ENCODE peak calls at places on chromosomes 4 and X, in seven cellular contexts. One of them, this sample, is unnamed. For H3K4me1, the result is how much of the 10 kb centered on the place peaks cover.

GRCh38 chr4:121706595-121707021 is 9.8 kb upstream of the ANXA5 start:
- DNase-seq in GM12878: no peak
- DNase-seq in mammary epithelial cell: peak
- DNase-seq in astrocyte: peak
- DNase-seq in fibroblast of lung: peak
- DNase-seq in neural progenitor cell: no peak
- DNase-seq in endothelial cell of umbilical vein: no peak
- DNase-seq in this sample: no peak

GRCh38 chrX:136531951-136532350 is at the start of gene VGLL1:
- DNase-seq in GM12878: no peak
- DNase-seq in astrocyte: no peak
- DNase-seq in endothelial cell of umbilical vein: no peak
- DNase-seq in fibroblast of lung: no peak
- DNase-seq in mammary epithelial cell: no peak
- DNase-seq in neural progenitor cell: no peak
- DNase-seq in this sample: peak

GRCh38 chrX:50779694-50780093 is 34.3 kb downstream of the SHROOM4 start:
- DNase-seq in neural progenitor cell: peak
- DNase-seq in astrocyte: no peak
- DNase-seq in fibroblast of lung: no peak
- DNase-seq in mammary epithelial cell: no peak
- DNase-seq in GM12878: no peak
- DNase-seq in endothelial cell of umbilical vein: peak
- DNase-seq in this sample: no peak

GRCh38 chr4:99324978-99325377 is 3.8 kb upstream of the ADH1B start:
- DNase-seq in astrocyte: peak
- DNase-seq in GM12878: no peak
- DNase-seq in endothelial cell of umbilical vein: no peak
- DNase-seq in fibroblast of lung: peak
- DNase-seq in mammary epithelial cell: no peak
- DNase-seq in neural progenitor cell: no peak
- DNase-seq in this sample: no peak

GRCh38 chr4:156290811-156291210 is 337.1 kb upstream of the CTSO start:
- DNase-seq in astrocyte: peak
- DNase-seq in mammary epithelial cell: no peak
- DNase-seq in fibroblast of lung: no peak
- DNase-seq in GM12878: no peak
- DNase-seq in endothelial cell of umbilical vein: no peak
- DNase-seq in neural progenitor cell: no peak
- DNase-seq in this sample: no peak

GRCh38 chr4:147530723-147531122 is 49.8 kb downstream of the EDNRA start:
- DNase-seq in GM12878: no peak
- DNase-seq in endothelial cell of umbilical vein: no peak
- DNase-seq in mammary epithelial cell: no peak
- DNase-seq in fibroblast of lung: no peak
- DNase-seq in astrocyte: no peak
- DNase-seq in neural progenitor cell: no peak
- DNase-seq in this sample: no peak

GRCh38 chr4:3415471-3416141 is 26.2 kb upstream of the HGFAC start:
- DNase-seq in mammary epithelial cell: no peak
- DNase-seq in astrocyte: no peak
- DNase-seq in GM12878: no peak
- DNase-seq in fibroblast of lung: no peak
- DNase-seq in endothelial cell of umbilical vein: no peak
- DNase-seq in neural progenitor cell: no peak
- DNase-seq in this sample: no peak

GRCh38 chr4:11338990-11339782 is 89.5 kb downstream of the HS3ST1 start:
- DNase-seq in astrocyte: no peak
- DNase-seq in fibroblast of lung: no peak
- DNase-seq in endothelial cell of umbilical vein: no peak
- DNase-seq in mammary epithelial cell: no peak
- DNase-seq in neural progenitor cell: no peak
- DNase-seq in GM12878: no peak
- DNase-seq in this sample: no peak

GRCh38 chr4:121873604-121874003 is 3.3 kb upstream of the BBS7 start:
- DNase-seq in neural progenitor cell: no peak
- DNase-seq in GM12878: peak
- DNase-seq in endothelial cell of umbilical vein: no peak
- DNase-seq in fibroblast of lung: no peak
- DNase-seq in mammary epithelial cell: no peak
- DNase-seq in astrocyte: no peak
- DNase-seq in this sample: no peak

GRCh38 chrX:139639253-139639652 is 68.7 kb downstream of the MCF2 start:
- DNase-seq in astrocyte: no peak
- DNase-seq in mammary epithelial cell: no peak
- DNase-seq in GM12878: no peak
- DNase-seq in endothelial cell of umbilical vein: no peak
- DNase-seq in neural progenitor cell: no peak
- DNase-seq in fibroblast of lung: no peak
- DNase-seq in this sample: no peak

GRCh38 chr4:187668683-187669082 is 326.9 kb upstream of the ZFP42 start:
- DNase-seq in mammary epithelial cell: peak
- DNase-seq in fibroblast of lung: peak
- DNase-seq in neural progenitor cell: no peak
- DNase-seq in GM12878: no peak
- DNase-seq in endothelial cell of umbilical vein: no peak
- DNase-seq in astrocyte: peak
- DNase-seq in this sample: no peak

GRCh38 chr4:23337292-23337691 is 552.6 kb downstream of the PPARGC1A start:
- DNase-seq in mammary epithelial cell: no peak
- DNase-seq in fibroblast of lung: no peak
- DNase-seq in endothelial cell of umbilical vein: no peak
- DNase-seq in GM12878: no peak
- DNase-seq in neural progenitor cell: peak
- DNase-seq in astrocyte: no peak
- DNase-seq in this sample: no peak

GRCh38 chrX:4091046-4091760 is 377.8 kb upstream of the PRKX start:
- DNase-seq in fibroblast of lung: no peak
- DNase-seq in GM12878: no peak
- DNase-seq in neural progenitor cell: no peak
- DNase-seq in endothelial cell of umbilical vein: no peak
- DNase-seq in astrocyte: no peak
- DNase-seq in mammary epithelial cell: peak
- DNase-seq in this sample: no peak

GRCh38 chr4:150224896-150225591 is 146.8 kb downstream of the DCLK2 start:
- DNase-seq in fibroblast of lung: peak
- DNase-seq in neural progenitor cell: peak
- DNase-seq in endothelial cell of umbilical vein: no peak
- DNase-seq in astrocyte: peak
- DNase-seq in GM12878: no peak
- DNase-seq in mammary epithelial cell: peak
- DNase-seq in this sample: no peak

GRCh38 chr4:180437601-180438000 is 1805.6 kb upstream of the TENM3 start:
- DNase-seq in GM12878: no peak
- DNase-seq in endothelial cell of umbilical vein: no peak
- DNase-seq in fibroblast of lung: no peak
- DNase-seq in neural progenitor cell: no peak
- DNase-seq in mammary epithelial cell: no peak
- DNase-seq in astrocyte: peak
- DNase-seq in this sample: no peak

GRCh38 chr4:86640469-86640868 is 46.4 kb downstream of the PTPN13 start:
- DNase-seq in astrocyte: peak
- DNase-seq in neural progenitor cell: no peak
- DNase-seq in mammary epithelial cell: peak
- DNase-seq in fibroblast of lung: peak
- DNase-seq in GM12878: no peak
- DNase-seq in endothelial cell of umbilical vein: no peak
- DNase-seq in this sample: no peak

GRCh38 chrX:70422886-70423336 is at the start of gene GDPD2:
- DNase-seq in GM12878: no peak
- DNase-seq in mammary epithelial cell: no peak
- DNase-seq in neural progenitor cell: peak
- DNase-seq in astrocyte: peak
- DNase-seq in fibroblast of lung: peak
- DNase-seq in endothelial cell of umbilical vein: no peak
- DNase-seq in this sample: no peak

GRCh38 chr4:7131498-7132031 is 60.8 kb upstream of the SORCS2 start:
- DNase-seq in mammary epithelial cell: no peak
- DNase-seq in endothelial cell of umbilical vein: no peak
- DNase-seq in GM12878: no peak
- DNase-seq in fibroblast of lung: no peak
- DNase-seq in neural progenitor cell: no peak
- DNase-seq in astrocyte: no peak
- DNase-seq in this sample: no peak
- H3K4me1 ChIP-seq in mammary epithelial cell: under half
- H3K4me1 ChIP-seq in endothelial cell of umbilical vein: under half
- H3K4me1 ChIP-seq in GM12878: under half
- H3K4me1 ChIP-seq in fibroblast of lung: under half
- H3K4me1 ChIP-seq in neural progenitor cell: under half
- H3K4me1 ChIP-seq in astrocyte: under half
- H3K4me1 ChIP-seq in this sample: under half

DNA sequence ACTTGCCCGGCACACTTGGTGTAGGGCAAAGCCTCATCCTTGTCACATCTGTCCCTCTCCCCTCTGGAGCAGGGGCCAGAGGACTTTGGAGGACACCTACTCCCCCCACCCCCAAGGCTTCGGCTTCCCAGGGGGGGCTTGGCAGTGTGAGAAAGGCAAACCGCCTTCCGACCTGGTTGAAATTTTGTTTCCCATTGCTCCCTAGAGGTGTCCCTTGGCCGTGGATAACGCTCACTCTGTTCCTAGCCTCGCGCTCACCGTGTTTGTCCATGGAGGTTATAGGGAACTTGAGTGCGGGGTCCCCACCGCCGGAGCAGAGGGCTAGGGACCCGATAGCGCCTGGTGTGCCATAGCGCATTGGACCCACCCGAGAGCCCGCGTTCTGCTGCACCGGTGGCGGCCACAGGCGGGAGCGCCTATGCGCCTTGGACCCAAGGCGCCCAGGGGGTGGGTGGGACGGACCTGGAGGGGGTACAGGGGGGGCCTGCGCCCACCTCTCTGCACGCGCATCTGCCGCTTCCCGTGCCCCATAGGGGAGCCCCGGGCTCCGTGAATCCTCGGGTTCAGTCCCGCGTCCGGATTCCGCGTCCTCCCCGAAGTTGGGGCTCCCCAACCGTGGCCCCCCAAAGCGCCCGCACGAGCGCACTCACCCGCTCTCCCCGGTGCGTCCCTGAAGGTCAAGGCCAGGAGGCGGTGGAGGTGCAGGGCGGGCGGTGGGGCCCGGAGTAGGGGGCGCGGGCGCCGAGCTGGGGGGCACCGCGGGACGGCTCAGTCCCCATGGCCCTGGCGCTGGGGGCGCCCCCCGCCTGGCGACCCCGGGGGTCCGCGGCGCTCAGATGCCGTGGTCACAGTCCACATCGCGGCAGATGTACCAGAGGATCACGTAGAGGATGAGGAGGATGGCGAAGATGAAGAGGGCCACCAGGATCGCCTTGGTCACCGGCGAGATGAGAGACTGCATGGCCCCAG is 82.7 kb upstream of the DHRSX start:
- DNase-seq in mammary epithelial cell: no peak
- DNase-seq in fibroblast of lung: no peak
- DNase-seq in GM12878: no peak
- DNase-seq in astrocyte: no peak
- DNase-seq in neural progenitor cell: peak
- DNase-seq in endothelial cell of umbilical vein: no peak
- DNase-seq in this sample: no peak
- TF ChIP-seq EZH2 in mammary epithelial cell: peak
- TF ChIP-seq EZH2 in fibroblast of lung: no peak
- TF ChIP-seq EZH2 in GM12878: no peak
- TF ChIP-seq EZH2 in astrocyte: peak
- TF ChIP-seq EZH2 in neural progenitor cell: peak
- TF ChIP-seq EZH2 in endothelial cell of umbilical vein: peak
- TF ChIP-seq EZH2 in this sample: no peak

GRCh38 chr4:5039800-5040199 is 11.5 kb upstream of the STK32B start:
- DNase-seq in fibroblast of lung: no peak
- DNase-seq in GM12878: no peak
- DNase-seq in astrocyte: no peak
- DNase-seq in neural progenitor cell: no peak
- DNase-seq in mammary epithelial cell: no peak
- DNase-seq in endothelial cell of umbilical vein: no peak
- DNase-seq in this sample: no peak

GRCh38 chr4:5036239-5036638 is 15.0 kb upstream of the STK32B start:
- DNase-seq in mammary epithelial cell: no peak
- DNase-seq in neural progenitor cell: no peak
- DNase-seq in GM12878: no peak
- DNase-seq in astrocyte: peak
- DNase-seq in fibroblast of lung: no peak
- DNase-seq in endothelial cell of umbilical vein: no peak
- DNase-seq in this sample: no peak

GRCh38 chr4:5034206-5034605 is 14.9 kb upstream of the CYTL1 start:
- DNase-seq in endothelial cell of umbilical vein: peak
- DNase-seq in GM12878: no peak
- DNase-seq in neural progenitor cell: no peak
- DNase-seq in mammary epithelial cell: no peak
- DNase-seq in astrocyte: no peak
- DNase-seq in fibroblast of lung: no peak
- DNase-seq in this sample: no peak

GRCh38 chr4:5040839-5041238 is 10.4 kb upstream of the STK32B start:
- DNase-seq in GM12878: no peak
- DNase-seq in astrocyte: no peak
- DNase-seq in neural progenitor cell: no peak
- DNase-seq in fibroblast of lung: no peak
- DNase-seq in endothelial cell of umbilical vein: no peak
- DNase-seq in mammary epithelial cell: no peak
- DNase-seq in this sample: no peak

DNA sequence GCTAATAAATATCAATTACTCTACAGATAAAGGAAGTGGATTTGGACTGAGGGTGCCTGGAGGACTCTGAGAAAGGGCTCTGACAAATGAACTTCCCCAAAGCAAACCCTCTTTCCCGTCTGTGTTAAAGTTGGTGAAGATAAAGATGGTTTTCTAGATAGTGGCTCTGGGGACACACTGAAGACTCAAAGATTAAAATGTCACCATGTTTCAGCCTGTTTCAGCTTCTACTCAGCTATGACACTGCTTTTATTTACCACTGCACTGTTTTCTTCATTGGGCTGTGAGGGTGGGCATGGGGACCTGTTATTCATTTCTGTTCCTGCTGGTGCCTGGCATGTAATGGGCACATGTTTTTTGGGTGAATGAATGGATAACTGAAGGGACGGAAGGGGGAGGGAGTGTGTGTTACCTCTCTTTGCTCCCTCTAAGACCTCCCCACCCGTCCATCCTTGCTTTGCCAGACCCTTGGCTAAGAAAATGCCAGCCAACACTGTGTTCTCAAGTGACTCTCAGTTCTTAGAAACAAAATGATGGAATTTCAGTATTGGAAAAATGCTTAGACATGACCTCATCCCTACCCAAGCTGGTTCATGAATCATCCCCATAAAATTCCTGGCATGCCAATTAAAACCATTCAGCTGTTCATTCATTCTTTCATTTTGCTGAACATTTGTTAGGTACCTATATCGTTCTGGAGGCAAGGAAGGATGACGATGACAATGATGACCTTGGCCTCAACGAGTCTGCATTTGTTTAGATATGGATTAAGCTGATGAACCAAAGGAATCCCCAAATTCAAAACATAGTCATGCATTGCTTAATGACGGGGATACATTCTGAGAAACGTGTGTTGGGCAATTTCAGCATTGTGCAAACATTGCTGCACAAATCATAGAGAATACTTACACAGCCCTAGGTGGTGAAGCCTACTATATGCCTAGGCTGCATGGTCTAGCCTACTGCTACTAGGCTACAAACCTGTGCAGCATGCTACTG is 13.4 kb upstream of the STK32B start:
- DNase-seq in astrocyte: peak
- DNase-seq in GM12878: no peak
- DNase-seq in fibroblast of lung: peak
- DNase-seq in mammary epithelial cell: peak
- DNase-seq in neural progenitor cell: no peak
- DNase-seq in endothelial cell of umbilical vein: peak
- DNase-seq in this sample: no peak
- H3K4me2 ChIP-seq in astrocyte: peak
- H3K4me2 ChIP-seq in GM12878: no peak
- H3K4me2 ChIP-seq in fibroblast of lung: peak
- H3K4me2 ChIP-seq in mammary epithelial cell: peak
- H3K4me2 ChIP-seq in neural progenitor cell: no peak
- H3K4me2 ChIP-seq in endothelial cell of umbilical vein: peak
- H3K4me2 ChIP-seq in this sample: peak

GRCh38 chrX:40086569-40087335 is 11.0 kb downstream of the BCOR start:
- DNase-seq in fibroblast of lung: peak
- DNase-seq in GM12878: no peak
- DNase-seq in astrocyte: no peak
- DNase-seq in endothelial cell of umbilical vein: no peak
- DNase-seq in mammary epithelial cell: no peak
- DNase-seq in neural progenitor cell: peak
- DNase-seq in this sample: no peak
- H3K4me1 ChIP-seq in fibroblast of lung: under half
- H3K4me1 ChIP-seq in GM12878: under half
- H3K4me1 ChIP-seq in astrocyte: under half
- H3K4me1 ChIP-seq in endothelial cell of umbilical vein: under half
- H3K4me1 ChIP-seq in mammary epithelial cell: under half
- H3K4me1 ChIP-seq in neural progenitor cell: half or more
- H3K4me1 ChIP-seq in this sample: under half

This sample was measured in PC-9.